ENCODE peak calls at places on chromosomes 2 and 18, in seven cellular contexts. X is IMR-90, N is heart left ventricle, T is transverse colon, O is A549, L is stomach, C is uterus. P is an unnamed sample.

GRCh38 chr2:43233218-43234212 is 7.1 kb upstream of the ZFP36L2 start:
- DNase-seq in T (no peak), X (no peak), O (no peak), N (no peak), C (no peak), L (no peak), P (no peak)

GRCh38 chr2:238948765-238949641 is 101.1 kb downstream of the TWIST2 start:
- DNase-seq in L (no peak), T (no peak), N (peak; percentile 20), X (peak; percentile 67), O (no peak), C (no peak), P (no peak)

GRCh38 chr18:50299626-50300388 is 12.3 kb upstream of the CXXC1 start:
- DNase-seq in X (no peak), O (no peak), N (no peak), L (no peak), T (no peak), C (no peak), P (no peak)

GRCh38 chr2:177816740-177817139 is 255.8 kb downstream of the PDE11A start:
- DNase-seq in C (no peak), O (no peak), X (no peak), T (no peak), L (no peak), N (no peak), P (no peak)

GRCh38 chr2:99636432-99637034 is 146.7 kb upstream of the REV1 start:
- DNase-seq in L (no peak), N (peak; percentile 94), X (no peak), T (no peak), O (no peak), C (peak; percentile 94), P (peak; percentile 97)

GRCh38 chr2:1811971-1812350 is 67.6 kb upstream of the PXDN start:
- DNase-seq in T (no peak), C (no peak), X (no peak), N (no peak), L (no peak), O (no peak), P (no peak)

GRCh38 chr2:232300894-232301387 is 77.6 kb upstream of the ALPP start:
- DNase-seq in X (peak; percentile 29), L (no peak), C (no peak), T (peak; percentile 40), N (no peak), O (peak; percentile 88), P (no peak)

GRCh38 chr2:168166902-168167510 is 80.4 kb downstream of the STK39 start:
- DNase-seq in X (peak; percentile 78), L (no peak), T (no peak), N (no peak), O (peak; percentile 10), C (no peak), P (no peak)

GRCh38 chr18:3380384-3380961 is 69.5 kb upstream of the TGIF1 start:
- DNase-seq in O (peak; percentile 80), C (no peak), T (no peak), L (no peak), N (no peak), X (peak; percentile 58), P (no peak)

GRCh38 chr2:183284606-183285005 is 160.4 kb downstream of the NUP35 start:
- DNase-seq in T (no peak), X (peak; percentile 34), C (no peak), L (no peak), N (no peak), O (peak; percentile 20), P (no peak)

GRCh38 chr2:235594041-235594440 is 100.2 kb downstream of the AGAP1 start:
- DNase-seq in O (peak; percentile 84), T (no peak), X (peak; percentile 89), L (no peak), C (no peak), N (no peak), P (no peak)

GRCh38 chr2:225989809-225990208 is 590.3 kb downstream of the NYAP2 start:
- DNase-seq in O (no peak), C (no peak), T (no peak), X (no peak), L (no peak), N (no peak), P (no peak)

GRCh38 chr18:2326999-2327398 is 244.3 kb downstream of the METTL4 start:
- DNase-seq in N (no peak), L (no peak), X (no peak), T (no peak), C (no peak), O (no peak), P (no peak)

GRCh38 chr2:48043301-48043700 is 137.0 kb upstream of the FBXO11 start:
- DNase-seq in O (no peak), L (no peak), T (no peak), N (no peak), X (no peak), C (no peak), P (no peak)

GRCh38 chr2:239902749-239903201 is 122.4 kb downstream of the NDUFA10 start:
- DNase-seq in X (no peak), L (peak; percentile 13), C (no peak), N (no peak), O (no peak), T (no peak), P (no peak)

GRCh38 chr2:239726631-239727181 is 298.4 kb downstream of the NDUFA10 start:
- DNase-seq in X (no peak), O (no peak), T (no peak), N (no peak), C (no peak), L (no peak), P (no peak)

GRCh38 chr2:233544079-233544690 is 22.4 kb downstream of the USP40 start:
- DNase-seq in L (no peak), C (no peak), X (no peak), N (no peak), T (peak; percentile 21), O (no peak), P (no peak)

GRCh38 chr2:28642796-28643195 is 108.8 kb upstream of the PPP1CB start:
- DNase-seq in O (no peak), C (no peak), N (no peak), L (no peak), T (no peak), X (no peak), P (no peak)

GRCh38 chr18:56001576-56001975 is 413.6 kb upstream of the TCF4 start:
- DNase-seq in T (no peak), L (no peak), N (no peak), O (peak; percentile 0), X (no peak), C (no peak), P (no peak)

GRCh38 chr18:77249583-77250500 is at the start of gene GALR1:
- DNase-seq in T (no peak), N (no peak), O (no peak), L (no peak), C (no peak), X (no peak), P (no peak)

GRCh38 chr2:24400207-24400907 is 40.0 kb upstream of the ITSN2 start:
- DNase-seq in T (no peak), L (no peak), N (no peak), O (no peak), C (no peak), X (no peak), P (no peak)

GRCh38 chr2:204933735-204934361 is 388.6 kb downstream of the PARD3B start:
- DNase-seq in N (no peak), C (no peak), O (no peak), L (no peak), X (no peak), T (no peak), P (no peak)

GRCh38 chr2:46978696-46979095 is 63.1 kb upstream of the MCFD2 start:
- DNase-seq in T (no peak), O (no peak), L (no peak), C (no peak), X (no peak), N (no peak), P (no peak)

DNA sequence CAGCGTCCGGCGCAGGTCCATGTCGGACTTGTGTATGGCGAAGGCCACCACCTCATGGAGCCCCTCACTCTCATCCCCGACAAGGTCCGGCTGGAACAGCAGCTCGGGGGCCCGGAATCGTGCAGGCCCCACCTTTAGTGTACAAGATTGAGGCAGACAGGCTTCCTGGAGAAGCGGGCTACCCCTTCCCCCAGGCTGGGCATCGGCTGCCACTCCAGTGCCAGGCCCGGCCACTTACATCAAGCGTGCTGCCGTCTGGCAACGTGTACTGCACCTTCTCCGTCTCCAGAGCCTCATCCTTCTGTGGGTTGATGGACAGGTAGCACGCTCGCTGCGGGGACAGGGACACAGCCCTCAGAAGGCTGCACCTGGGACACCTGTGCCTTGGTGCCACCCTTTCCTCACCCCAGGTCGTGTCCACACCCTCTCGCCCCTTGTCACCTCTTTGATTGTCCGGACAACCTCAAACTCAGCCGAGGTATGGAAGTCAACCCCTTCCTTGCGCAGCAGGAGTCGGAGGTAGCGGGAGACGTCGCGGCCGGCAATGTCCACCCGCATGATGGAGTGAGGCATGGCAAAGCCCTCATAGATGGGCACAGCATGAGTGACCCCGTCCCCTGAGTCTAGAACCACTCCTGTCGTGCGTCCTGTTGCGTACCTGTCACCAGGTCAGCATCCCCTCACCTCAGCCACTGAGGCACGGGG is 5.7 kb downstream of the ACTR1B start:
- DNase-seq in L (no peak), C (no peak), N (no peak), O (no peak), X (no peak), T (no peak), P (no peak)
- TF ChIP-seq POLR2A in L (no peak), C (no peak), N (no peak), O (no peak), X (no peak), T (no peak), P (no peak)

GRCh38 chr2:207975910-207976309 is 49.4 kb downstream of the PLEKHM3 start:
- DNase-seq in X (no peak), O (no peak), T (no peak), C (no peak), L (no peak), N (no peak), P (no peak)
- H3K27ac ChIP-seq in X (no peak overlapping the region), O (no peak overlapping the region), T (no peak overlapping the region), C (no peak overlapping the region), L (no peak overlapping the region), N (no peak overlapping the region), P (no peak overlapping the region)

GRCh38 chr2:73983322-73984202 is 1.1 kb upstream of the TET3 start:
- DNase-seq in C (peak; percentile 18), O (peak; percentile 44), L (peak; percentile 97), X (no peak), N (no peak), T (peak; percentile 95), P (no peak)

GRCh38 chr2:73979686-73980085 is 5.0 kb upstream of the TET3 start:
- DNase-seq in T (no peak), L (no peak), X (peak; percentile 92), N (no peak), O (peak; percentile 42), C (no peak), P (no peak)

GRCh38 chr2:73980566-73980965 is 4.1 kb upstream of the TET3 start:
- DNase-seq in N (no peak), O (no peak), L (no peak), C (no peak), T (no peak), X (no peak), P (no peak)

GRCh38 chr2:73982140-73982617 is 2.5 kb upstream of the TET3 start:
- DNase-seq in L (peak; percentile 41), O (peak; percentile 25), X (peak; percentile 53), T (peak; percentile 54), C (no peak), N (peak; percentile 39), P (no peak)

GRCh38 chr2:73981081-73981968 is 3.4 kb upstream of the TET3 start:
- DNase-seq in O (peak; percentile 58), X (no peak), L (peak; percentile 52), T (peak; percentile 56), N (peak; percentile 45), C (no peak), P (peak; percentile 58)
- TF ChIP-seq POLR2A in O (peak; percentile 70), X (no peak), L (no peak), T (peak; percentile 18), N (peak; percentile 14), C (no peak), P (no peak)

GRCh38 chr2:237689569-237690131 is 62.3 kb downstream of the LRRFIP1 start:
- DNase-seq in C (peak; percentile 43), L (peak; percentile 76), X (no peak), N (peak; percentile 73), O (no peak), T (peak; percentile 73), P (no peak)
- H3K27ac ChIP-seq in C (peak overlapping the region; percentile 94), L (peak overlapping the region; percentile 59), X (no peak overlapping the region), N (peak overlapping the region; percentile 95), O (no peak overlapping the region), T (peak overlapping the region; percentile 95), P (no peak overlapping the region)